ENCODE peak calls at places on chromosomes 11 and 22, in eight cellular contexts. D is nephron progenitor cell; O is KBM-7; R is A549; T is CD8-positive, alpha-beta T cell; S is fibroblast of villous mesenchyme; M is NCI-H460; N is skeletal muscle cell. C is an unnamed sample.

GRCh38 chr22:40491990-40492631 is 121.7 kb downstream of the SGSM3 start:
- DNase-seq in O (peak), N (no peak), T (no peak), S (peak), R (no peak), D (no peak), M (no peak), C (no peak)

GRCh38 chr11:72081856-72082255 is 1.2 kb downstream of the LRRC51 start:
- DNase-seq in S (no peak), M (no peak), D (no peak), R (no peak), T (no peak), N (no peak), O (peak), C (no peak)

GRCh38 chr22:32785636-32786418 is 15.7 kb upstream of the TIMP3 start:
- DNase-seq in N (no peak), T (no peak), R (no peak), S (no peak), M (no peak), O (no peak), D (no peak), C (no peak)

GRCh38 chr11:20127671-20128527 is 32.4 kb downstream of the DBX1 start:
- DNase-seq in S (peak), R (peak), O (peak), D (peak), N (no peak), M (peak), T (peak), C (peak)

GRCh38 chr11:117604349-117604995 is 192.5 kb downstream of the DSCAML1 start:
- DNase-seq in D (no peak), M (no peak), O (no peak), T (no peak), S (no peak), N (no peak), R (no peak), C (no peak)

GRCh38 chr22:46514592-46515207 is 22.7 kb downstream of the CELSR1 start:
- DNase-seq in N (no peak), D (no peak), S (no peak), M (peak), O (no peak), R (peak), T (no peak), C (no peak)

GRCh38 chr11:44788536-44789227 is 61.9 kb downstream of the TSPAN18 start:
- DNase-seq in M (no peak), T (no peak), R (no peak), D (no peak), O (no peak), S (peak), N (no peak), C (no peak)

GRCh38 chr11:25037431-25037830 is 540.6 kb downstream of the LUZP2 start:
- DNase-seq in S (no peak), R (no peak), N (no peak), M (no peak), O (no peak), T (no peak), D (no peak), C (no peak)

GRCh38 chr11:16086229-16086628 is 270.1 kb downstream of the SOX6 start:
- DNase-seq in O (no peak), M (no peak), T (no peak), N (no peak), D (peak), R (no peak), S (no peak), C (no peak)

GRCh38 chr11:23540101-23540561 is 679.9 kb upstream of the CCDC179 start:
- DNase-seq in O (peak), D (peak), M (peak), T (no peak), R (peak), S (peak), N (peak), C (no peak)

GRCh38 chr11:10900686-10901415 is 43.0 kb upstream of the ZBED5 start:
- DNase-seq in N (peak), T (no peak), M (no peak), S (no peak), O (peak), D (no peak), R (peak), C (peak)

GRCh38 chr11:35623708-35624168 is 5.5 kb downstream of the FJX1 start:
- DNase-seq in D (no peak), N (peak), T (no peak), R (no peak), O (peak), S (no peak), M (no peak), C (no peak)

GRCh38 chr11:104624021-104624420 is 274.2 kb downstream of the CASP12 start:
- DNase-seq in N (no peak), R (no peak), M (no peak), S (no peak), D (no peak), T (no peak), O (no peak), C (no peak)

GRCh38 chr11:105929381-105929955 is 92.6 kb downstream of the MSANTD4 start:
- DNase-seq in T (no peak), N (no peak), M (no peak), R (no peak), D (no peak), S (no peak), O (no peak), C (no peak)

GRCh38 chr11:65401073-65401802 is 14.8 kb downstream of the FRMD8 start:
- DNase-seq in S (no peak), R (no peak), D (no peak), M (no peak), T (no peak), N (no peak), O (no peak), C (no peak)

GRCh38 chr11:111081021-111081511 is 164.5 kb upstream of the POU2AF2 start:
- DNase-seq in N (no peak), T (no peak), S (peak), R (no peak), O (no peak), D (no peak), M (no peak), C (no peak)

GRCh38 chr22:24146791-24147353 is 34.4 kb upstream of the SUSD2 start:
- DNase-seq in M (no peak), O (no peak), T (no peak), N (peak), R (no peak), D (no peak), S (peak), C (no peak)

GRCh38 chr11:108793138-108793537 is 128.3 kb downstream of the DDX10 start:
- DNase-seq in M (no peak), T (no peak), R (no peak), N (no peak), O (no peak), D (no peak), S (no peak), C (no peak)

GRCh38 chr11:63709336-63709735 is 28.0 kb downstream of the RTN3 start:
- DNase-seq in M (no peak), O (no peak), T (no peak), S (no peak), D (no peak), R (no peak), N (no peak), C (no peak)

GRCh38 chr11:48007677-48008076 is 27.3 kb downstream of the PTPRJ start:
- DNase-seq in M (no peak), T (no peak), N (no peak), O (no peak), R (peak), S (no peak), D (no peak), C (no peak)

GRCh38 chr11:103380031-103380430 is 270.8 kb downstream of the DYNC2H1 start:
- DNase-seq in S (peak), D (no peak), O (no peak), R (no peak), T (no peak), M (no peak), N (no peak), C (no peak)

GRCh38 chr11:74268451-74268850 is 43.0 kb downstream of the P4HA3 start:
- DNase-seq in R (no peak), T (no peak), M (no peak), D (no peak), S (no peak), O (no peak), N (no peak), C (no peak)

GRCh38 chr11:96869207-96869606 is 479.4 kb downstream of the JRKL start:
- DNase-seq in R (no peak), T (no peak), N (peak), S (no peak), O (no peak), M (no peak), D (no peak), C (no peak)

GRCh38 chr11:11372461-11372860 is 19.4 kb upstream of the CSNK2A3 start:
- DNase-seq in N (no peak), R (no peak), M (no peak), O (no peak), T (no peak), D (no peak), S (no peak), C (no peak)

GRCh38 chr22:30919973-30920372 is 48.6 kb downstream of the MORC2 start:
- DNase-seq in S (no peak), M (no peak), N (no peak), R (no peak), O (no peak), T (no peak), D (no peak), C (no peak)

GRCh38 chr11:115168229-115168671 is 336.0 kb downstream of the CADM1 start:
- DNase-seq in N (no peak), S (no peak), M (no peak), T (no peak), O (no peak), D (no peak), R (no peak), C (no peak)

GRCh38 chr22:35229865-35230264 is 27.4 kb upstream of the HMGXB4 start:
- DNase-seq in T (no peak), N (no peak), M (no peak), D (no peak), R (no peak), O (no peak), S (no peak), C (no peak)

GRCh38 chr22:49738566-49738965 is 89.1 kb downstream of the BRD1 start:
- DNase-seq in T (no peak), N (no peak), R (no peak), M (no peak), O (no peak), D (no peak), S (no peak), C (no peak)

GRCh38 chr22:39990688-39991087 is 4.1 kb upstream of the FAM83F start:
- DNase-seq in T (no peak), D (no peak), S (no peak), R (no peak), M (no peak), N (no peak), O (no peak), C (no peak)

GRCh38 chr11:10566257-10566956 is 2.1 kb downstream of the LYVE1 start:
- DNase-seq in N (no peak), D (no peak), M (no peak), S (no peak), R (no peak), O (no peak), T (no peak), C (no peak)

GRCh38 chr22:29831186-29831921 is 6.7 kb downstream of the ASCC2 start:
- DNase-seq in S (no peak), R (no peak), M (no peak), D (no peak), O (no peak), N (no peak), T (no peak), C (no peak)